ENCODE peak calls at places on chromosome 14, in five cellular contexts. One of them, this sample, is unnamed.

GRCh38 chr14:86935241-86935640 is 1057.7 kb downstream of the GALC start:
- DNase-seq in transverse colon: no peak
- DNase-seq in upper lobe of left lung: no peak
- DNase-seq in vagina: no peak
- DNase-seq in HCT116: no peak
- DNase-seq in this sample: no peak

GRCh38 chr14:89445252-89445973 is 28.4 kb upstream of the FOXN3 start:
- DNase-seq in transverse colon: no peak
- DNase-seq in vagina: no peak
- DNase-seq in HCT116: no peak
- DNase-seq in upper lobe of left lung: no peak
- DNase-seq in this sample: peak

GRCh38 chr14:75917322-75918251 is 64.2 kb downstream of the TGFB3 start:
- DNase-seq in transverse colon: no peak
- DNase-seq in vagina: no peak
- DNase-seq in HCT116: no peak
- DNase-seq in upper lobe of left lung: no peak
- DNase-seq in this sample: no peak

GRCh38 chr14:24079521-24080141 is 8.3 kb downstream of the CPNE6 start:
- DNase-seq in HCT116: no peak
- DNase-seq in transverse colon: no peak
- DNase-seq in vagina: no peak
- DNase-seq in upper lobe of left lung: no peak
- DNase-seq in this sample: no peak

GRCh38 chr14:50726372-50727107 is 58.4 kb upstream of the SAV1 start:
- DNase-seq in vagina: no peak
- DNase-seq in transverse colon: no peak
- DNase-seq in upper lobe of left lung: no peak
- DNase-seq in HCT116: no peak
- DNase-seq in this sample: no peak

GRCh38 chr14:67428501-67429031 is 16.6 kb upstream of the PLEK2 start:
- DNase-seq in transverse colon: peak
- DNase-seq in vagina: no peak
- DNase-seq in upper lobe of left lung: no peak
- DNase-seq in HCT116: no peak
- DNase-seq in this sample: no peak

GRCh38 chr14:67653651-67654280 is 20.7 kb downstream of the VTI1B start:
- DNase-seq in HCT116: no peak
- DNase-seq in upper lobe of left lung: peak
- DNase-seq in transverse colon: no peak
- DNase-seq in vagina: no peak
- DNase-seq in this sample: peak

GRCh38 chr14:32693114-32693513 is 245.6 kb upstream of the NPAS3 start:
- DNase-seq in HCT116: no peak
- DNase-seq in upper lobe of left lung: no peak
- DNase-seq in transverse colon: peak
- DNase-seq in vagina: no peak
- DNase-seq in this sample: no peak

GRCh38 chr14:63460594-63461132 is 82.5 kb downstream of the PPP2R5E start:
- DNase-seq in HCT116: no peak
- DNase-seq in vagina: no peak
- DNase-seq in upper lobe of left lung: no peak
- DNase-seq in transverse colon: no peak
- DNase-seq in this sample: no peak

GRCh38 chr14:98957211-98958047 is 314.6 kb downstream of the BCL11B start:
- DNase-seq in HCT116: no peak
- DNase-seq in vagina: peak
- DNase-seq in transverse colon: peak
- DNase-seq in upper lobe of left lung: peak
- DNase-seq in this sample: peak

GRCh38 chr14:64158608-64159007 is 135.6 kb downstream of the ESR2 start:
- DNase-seq in upper lobe of left lung: no peak
- DNase-seq in vagina: no peak
- DNase-seq in transverse colon: no peak
- DNase-seq in HCT116: no peak
- DNase-seq in this sample: no peak

GRCh38 chr14:68361231-68361630 is 431.6 kb downstream of the ZFP36L1 start:
- DNase-seq in HCT116: no peak
- DNase-seq in transverse colon: no peak
- DNase-seq in vagina: no peak
- DNase-seq in upper lobe of left lung: peak
- DNase-seq in this sample: no peak

GRCh38 chr14:87148655-87149054 is 844.3 kb downstream of the GALC start:
- DNase-seq in transverse colon: no peak
- DNase-seq in HCT116: no peak
- DNase-seq in vagina: no peak
- DNase-seq in upper lobe of left lung: no peak
- DNase-seq in this sample: no peak

GRCh38 chr14:38208825-38209562 is 1.3 kb downstream of the SSTR1 start:
- DNase-seq in upper lobe of left lung: no peak
- DNase-seq in HCT116: no peak
- DNase-seq in transverse colon: peak
- DNase-seq in vagina: no peak
- DNase-seq in this sample: no peak

GRCh38 chr14:100296106-100296651 is 10.1 kb downstream of the SLC25A29 start:
- DNase-seq in upper lobe of left lung: no peak
- DNase-seq in transverse colon: no peak
- DNase-seq in vagina: no peak
- DNase-seq in HCT116: no peak
- DNase-seq in this sample: peak

GRCh38 chr14:68676511-68676943 is 116.3 kb downstream of the ZFP36L1 start:
- DNase-seq in HCT116: no peak
- DNase-seq in upper lobe of left lung: no peak
- DNase-seq in transverse colon: no peak
- DNase-seq in vagina: no peak
- DNase-seq in this sample: peak

GRCh38 chr14:56216631-56217379 is 98.6 kb downstream of the PELI2 start:
- DNase-seq in transverse colon: peak
- DNase-seq in HCT116: no peak
- DNase-seq in upper lobe of left lung: peak
- DNase-seq in vagina: no peak
- DNase-seq in this sample: no peak

GRCh38 chr14:51521764-51522163 is 129.9 kb upstream of the FRMD6 start:
- DNase-seq in transverse colon: no peak
- DNase-seq in upper lobe of left lung: no peak
- DNase-seq in HCT116: no peak
- DNase-seq in vagina: no peak
- DNase-seq in this sample: no peak

DNA sequence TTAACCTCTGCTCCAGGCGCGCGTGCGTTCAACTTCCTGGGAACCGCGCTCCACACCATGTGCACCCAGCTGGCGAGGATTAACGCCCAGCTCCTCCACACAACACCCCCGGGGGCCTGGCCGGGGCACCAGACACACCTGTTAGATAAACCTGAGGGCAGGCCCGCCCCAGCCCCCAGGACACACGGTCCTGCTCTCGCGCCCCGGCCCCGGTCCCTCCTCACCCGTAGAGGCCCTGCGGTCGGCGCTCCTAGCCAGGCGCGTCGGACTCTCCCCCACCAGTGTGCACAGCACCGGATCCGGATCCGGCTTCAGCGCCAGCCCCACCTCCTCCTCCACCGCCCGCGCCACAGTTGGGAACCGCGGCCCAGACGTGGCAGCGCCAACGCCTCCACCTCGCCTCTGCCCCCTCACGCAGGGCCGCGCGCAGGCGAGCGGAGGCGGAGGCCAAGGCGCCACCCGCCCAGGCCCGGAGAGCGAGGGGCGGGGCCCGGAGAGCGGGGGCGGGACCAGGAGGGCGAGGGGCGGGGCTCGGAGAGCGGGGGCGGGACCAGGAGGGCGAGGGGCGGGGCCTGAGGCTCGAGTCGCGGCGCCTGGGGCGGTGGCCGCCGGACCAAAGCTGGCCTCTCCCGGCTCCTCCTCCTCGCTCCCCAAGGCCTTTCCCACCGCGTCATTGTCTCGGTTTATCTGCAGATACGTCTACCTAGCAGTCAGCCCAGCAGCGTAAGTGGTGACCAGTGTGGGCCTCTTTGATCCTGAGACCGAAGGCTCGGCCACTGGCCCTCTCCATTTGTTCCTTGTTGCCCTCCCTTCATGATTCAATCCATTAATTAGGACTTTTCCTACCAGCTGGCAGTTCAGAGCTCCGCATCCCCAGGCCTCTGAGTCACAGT is at the start of gene GNPNAT1:
- DNase-seq in upper lobe of left lung: peak
- DNase-seq in transverse colon: peak
- DNase-seq in vagina: peak
- DNase-seq in HCT116: peak
- DNase-seq in this sample: peak
- TF ChIP-seq POLR2A in upper lobe of left lung: no peak
- TF ChIP-seq POLR2A in transverse colon: peak
- TF ChIP-seq POLR2A in vagina: no peak
- TF ChIP-seq POLR2A in HCT116: peak
- TF ChIP-seq POLR2A in this sample: peak

GRCh38 chr14:74592476-74593191 is 19.4 kb downstream of the LTBP2 start:
- DNase-seq in vagina: no peak
- DNase-seq in transverse colon: no peak
- DNase-seq in upper lobe of left lung: no peak
- DNase-seq in HCT116: no peak
- DNase-seq in this sample: no peak

GRCh38 chr14:74594021-74594420 is 18.0 kb downstream of the LTBP2 start:
- DNase-seq in vagina: no peak
- DNase-seq in transverse colon: no peak
- DNase-seq in upper lobe of left lung: no peak
- DNase-seq in HCT116: no peak
- DNase-seq in this sample: no peak

GRCh38 chr14:74593241-74593985 is 18.6 kb downstream of the LTBP2 start:
- DNase-seq in vagina: no peak
- DNase-seq in transverse colon: no peak
- DNase-seq in HCT116: no peak
- DNase-seq in upper lobe of left lung: no peak
- DNase-seq in this sample: no peak

GRCh38 chr14:74591394-74591793 is 20.6 kb downstream of the LTBP2 start:
- DNase-seq in vagina: no peak
- DNase-seq in transverse colon: no peak
- DNase-seq in HCT116: no peak
- DNase-seq in upper lobe of left lung: no peak
- DNase-seq in this sample: no peak

DNA sequence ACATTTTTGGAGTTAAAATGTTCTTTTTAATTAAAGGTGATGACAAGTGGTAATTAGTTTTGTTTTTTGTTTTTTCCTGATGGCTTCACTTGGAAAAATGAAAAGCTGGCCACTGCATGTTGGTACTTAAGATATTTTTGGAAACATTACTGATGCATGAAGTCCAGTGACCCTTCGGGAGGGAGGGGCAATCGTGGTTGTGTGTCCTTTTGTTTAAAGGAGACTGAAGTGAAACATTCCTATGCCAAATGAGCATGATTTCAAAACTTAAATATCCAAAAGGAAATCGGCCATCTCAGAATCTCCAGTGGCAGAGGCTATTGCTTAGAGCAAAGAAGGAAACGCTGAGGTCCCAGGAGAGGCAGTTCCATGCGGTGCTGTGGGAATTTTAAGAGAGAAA is 20.1 kb downstream of the LTBP2 start:
- DNase-seq in HCT116: no peak
- DNase-seq in transverse colon: no peak
- DNase-seq in vagina: no peak
- DNase-seq in upper lobe of left lung: no peak
- DNase-seq in this sample: no peak
- TF ChIP-seq POLR2AphosphoS5 in HCT116: no peak
- TF ChIP-seq POLR2AphosphoS5 in transverse colon: no peak
- TF ChIP-seq POLR2AphosphoS5 in vagina: no peak
- TF ChIP-seq POLR2AphosphoS5 in upper lobe of left lung: no peak
- TF ChIP-seq POLR2AphosphoS5 in this sample: no peak

GRCh38 chr14:71321556-71322315 is 414.5 kb downstream of the PCNX1 start:
- DNase-seq in upper lobe of left lung: peak
- DNase-seq in transverse colon: no peak
- DNase-seq in vagina: no peak
- DNase-seq in HCT116: peak
- DNase-seq in this sample: no peak

GRCh38 chr14:71319646-71320045 is 412.4 kb downstream of the PCNX1 start:
- DNase-seq in vagina: peak
- DNase-seq in upper lobe of left lung: no peak
- DNase-seq in HCT116: no peak
- DNase-seq in transverse colon: no peak
- DNase-seq in this sample: no peak

GRCh38 chr14:71322660-71323250 is 415.5 kb downstream of the PCNX1 start:
- DNase-seq in HCT116: no peak
- DNase-seq in upper lobe of left lung: peak
- DNase-seq in transverse colon: no peak
- DNase-seq in vagina: no peak
- DNase-seq in this sample: no peak

GRCh38 chr14:71320107-71320733 is 413.0 kb downstream of the PCNX1 start:
- DNase-seq in transverse colon: peak
- DNase-seq in upper lobe of left lung: peak
- DNase-seq in HCT116: peak
- DNase-seq in vagina: peak
- DNase-seq in this sample: peak

DNA sequence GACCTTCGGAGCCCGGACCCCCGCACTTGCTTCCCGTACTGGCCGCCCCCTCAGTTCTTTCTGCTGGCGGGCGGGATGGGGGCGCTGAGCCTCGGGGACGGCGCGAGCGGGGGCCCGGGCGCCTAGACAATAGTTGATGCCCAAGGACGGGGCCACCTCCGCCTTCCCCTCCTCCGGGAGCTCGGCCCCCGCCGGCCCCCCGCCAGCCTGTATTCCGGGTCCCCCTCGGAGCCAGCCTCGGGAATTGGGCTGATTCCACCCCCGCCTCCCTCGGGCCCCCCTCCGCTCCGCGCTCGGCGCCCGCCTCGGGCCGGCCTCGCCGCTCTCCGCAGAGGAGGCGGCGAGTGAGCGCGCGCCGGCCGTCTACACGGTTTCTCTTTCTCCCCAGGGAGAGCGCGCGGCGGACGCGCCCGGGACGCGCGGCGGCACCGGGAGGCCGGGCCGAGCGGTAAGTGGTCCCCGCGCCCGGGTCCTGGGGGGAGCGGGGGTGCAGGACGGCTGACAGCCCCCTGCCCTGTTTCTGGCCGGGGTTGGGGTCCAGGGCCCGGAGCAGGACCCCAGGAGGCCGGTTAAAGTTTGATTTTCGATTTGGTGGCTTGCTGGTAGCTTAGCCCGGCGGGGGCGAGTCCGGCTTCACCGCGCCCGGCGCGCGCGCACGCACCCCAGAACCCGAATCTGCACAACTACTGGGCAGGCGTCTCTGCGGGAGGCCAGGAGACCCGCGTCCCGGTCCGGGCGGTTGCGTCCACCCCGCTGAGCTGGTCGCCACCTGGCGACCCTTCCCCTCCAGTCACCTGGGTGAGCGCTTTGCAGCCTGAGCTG is 413.7 kb downstream of the PCNX1 start:
- DNase-seq in upper lobe of left lung: peak
- DNase-seq in HCT116: no peak
- DNase-seq in vagina: no peak
- DNase-seq in transverse colon: peak
- DNase-seq in this sample: peak
- TF ChIP-seq POLR2A in upper lobe of left lung: no peak
- TF ChIP-seq POLR2A in HCT116: no peak
- TF ChIP-seq POLR2A in vagina: no peak
- TF ChIP-seq POLR2A in transverse colon: peak
- TF ChIP-seq POLR2A in this sample: peak

DNA sequence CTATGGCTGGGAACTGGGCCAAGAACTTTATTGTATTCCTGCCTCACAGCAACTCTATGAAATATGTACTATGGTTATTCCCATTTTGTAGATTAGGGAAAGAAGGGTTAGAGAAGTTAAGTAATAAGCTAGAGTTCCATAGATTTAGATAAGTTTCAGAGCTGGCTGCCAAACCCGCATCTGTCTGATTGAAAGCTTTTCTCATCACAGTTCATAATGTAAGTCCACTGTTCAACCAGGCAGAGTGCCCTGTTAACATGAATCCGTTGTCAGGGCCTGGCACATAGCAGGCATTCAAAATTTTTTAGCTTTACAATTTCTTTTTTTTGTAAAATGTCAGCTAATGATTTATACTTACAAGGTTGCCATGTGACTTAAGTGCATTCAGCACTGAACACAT is 467.3 kb downstream of the NRXN3 start:
- DNase-seq in HCT116: no peak
- DNase-seq in transverse colon: no peak
- DNase-seq in vagina: no peak
- DNase-seq in upper lobe of left lung: no peak
- DNase-seq in this sample: no peak
- TF ChIP-seq POLR2AphosphoS5 in HCT116: no peak
- TF ChIP-seq POLR2AphosphoS5 in transverse colon: no peak
- TF ChIP-seq POLR2AphosphoS5 in vagina: no peak
- TF ChIP-seq POLR2AphosphoS5 in upper lobe of left lung: no peak
- TF ChIP-seq POLR2AphosphoS5 in this sample: no peak